ENCODE peak calls at places on chromosomes 2 and 18, in six cellular contexts. I is CD4-positive, alpha-beta memory T cell; W is gastrocnemius medialis; Z is HAP-1; C is mucosa of descending colon; T is fibroblast of pulmonary artery. J is an unnamed sample.

GRCh38 chr2:97730245-97730644 is 16.9 kb downstream of the ZAP70 start:
- DNase-seq in Z (no peak), W (no peak), I (no peak), T (peak), C (no peak), J (no peak)

GRCh38 chr2:208064220-208064951 is 39.1 kb upstream of the PLEKHM3 start:
- DNase-seq in C (no peak), I (no peak), W (no peak), Z (no peak), T (peak), J (no peak)

GRCh38 chr2:11768940-11769339 is 22.5 kb downstream of the LPIN1 start:
- DNase-seq in C (no peak), I (no peak), Z (no peak), T (peak), W (no peak), J (no peak)

GRCh38 chr2:12488365-12488972 is 228.3 kb upstream of the TRIB2 start:
- DNase-seq in C (no peak), Z (no peak), T (no peak), W (no peak), I (peak), J (no peak)

GRCh38 chr2:159146930-159147666 is 139.4 kb downstream of the WDSUB1 start:
- DNase-seq in C (peak), I (no peak), Z (no peak), W (no peak), T (no peak), J (no peak)

GRCh38 chr2:196170202-196170680 is 1.1 kb downstream of the STK17B start:
- DNase-seq in Z (peak), W (no peak), C (peak), T (peak), I (peak), J (no peak)

GRCh38 chr2:159035790-159036411 is 67.5 kb downstream of the TANC1 start:
- DNase-seq in W (no peak), C (peak), I (peak), T (peak), Z (no peak), J (no peak)

GRCh38 chr2:96317584-96317997 is 7.5 kb upstream of the ITPRIPL1 start:
- DNase-seq in C (no peak), W (no peak), Z (no peak), I (no peak), T (no peak), J (no peak)

GRCh38 chr2:189144700-189145211 is 34.8 kb downstream of the COL5A2 start:
- DNase-seq in T (peak), W (no peak), Z (no peak), C (no peak), I (no peak), J (no peak)

GRCh38 chr2:20421988-20422678 is 24.7 kb upstream of the RHOB start:
- DNase-seq in W (peak), T (peak), C (peak), I (no peak), Z (no peak), J (peak)

GRCh38 chr2:45833301-45833967 is 182.0 kb downstream of the PRKCE start:
- DNase-seq in I (no peak), W (no peak), T (no peak), C (no peak), Z (no peak), J (no peak)

GRCh38 chr2:206011795-206012194 is 74.2 kb downstream of the INO80D start:
- DNase-seq in I (no peak), Z (no peak), T (no peak), C (no peak), W (no peak), J (no peak)

GRCh38 chr2:129709030-129709955 is 270.2 kb upstream of the RAB6C start:
- DNase-seq in I (no peak), T (no peak), W (no peak), C (no peak), Z (no peak), J (no peak)

GRCh38 chr2:197108758-197109157 is 182.3 kb upstream of the PGAP1 start:
- DNase-seq in Z (no peak), T (peak), C (peak), W (peak), I (no peak), J (peak)

GRCh38 chr2:224271854-224272620 is 129.9 kb downstream of the FAM124B start:
- DNase-seq in Z (no peak), W (no peak), T (no peak), C (no peak), I (no peak), J (no peak)

GRCh38 chr18:23113576-23113975 is 21.7 kb upstream of the CABLES1 start:
- DNase-seq in T (no peak), W (no peak), I (no peak), C (no peak), Z (no peak), J (no peak)

GRCh38 chr2:29273704-29274611 is 158.7 kb downstream of the CLIP4 start:
- DNase-seq in W (no peak), C (no peak), I (no peak), T (no peak), Z (no peak), J (no peak)

GRCh38 chr2:71492112-71492511 is 38.8 kb downstream of the DYSF start:
- DNase-seq in I (no peak), Z (no peak), T (peak), C (no peak), W (no peak), J (no peak)

GRCh38 chr2:220188031-220188430 is 560.6 kb downstream of the SLC4A3 start:
- DNase-seq in Z (no peak), T (peak), I (no peak), W (no peak), C (no peak), J (no peak)

GRCh38 chr18:57624988-57625387 is 3.4 kb upstream of the NARS1 start:
- DNase-seq in Z (no peak), T (peak), I (no peak), C (no peak), W (no peak), J (no peak)

GRCh38 chr2:203484266-203485112 is 50.6 kb downstream of the RAPH1 start:
- DNase-seq in I (peak), T (peak), Z (no peak), C (no peak), W (peak), J (no peak)

GRCh38 chr2:20447437-20448245 is 767 bp downstream of the RHOB start:
- DNase-seq in C (peak), I (peak), Z (no peak), W (peak), T (peak), J (peak)

GRCh38 chr2:234979204-234980167 is 27.7 kb downstream of the SH3BP4 start:
- DNase-seq in I (no peak), Z (no peak), C (peak), T (peak), W (no peak), J (no peak)

GRCh38 chr2:241999184-241999583 is 129.7 kb downstream of the RTP5 start:
- DNase-seq in W (no peak), I (no peak), Z (no peak), C (peak), T (no peak), J (no peak)

GRCh38 chr2:234678721-234679120 is 181.8 kb upstream of the ARL4C start:
- DNase-seq in W (no peak), Z (no peak), C (no peak), T (peak), I (no peak), J (no peak)

GRCh38 chr2:220064282-220065042 is 437.0 kb downstream of the SLC4A3 start:
- DNase-seq in I (no peak), Z (no peak), C (no peak), T (no peak), W (no peak), J (no peak)

GRCh38 chr18:48191494-48191893 is 217.7 kb downstream of the ZBTB7C start:
- DNase-seq in C (no peak), W (no peak), I (no peak), Z (no peak), T (no peak), J (no peak)

GRCh38 chr18:48673456-48674197 is 134.8 kb downstream of the CTIF start:
- DNase-seq in T (peak), C (no peak), I (no peak), W (no peak), Z (no peak), J (no peak)

GRCh38 chr2:150872919-150873772 is 385.7 kb upstream of the RND3 start:
- DNase-seq in C (no peak), I (no peak), T (peak), Z (peak), W (no peak), J (no peak)

GRCh38 chr2:38266382-38267051 is 110.6 kb downstream of the ATL2 start:
- DNase-seq in T (no peak), I (no peak), C (no peak), W (no peak), Z (no peak), J (no peak)

GRCh38 chr2:54665436-54665856 is 58.0 kb upstream of the EML6 start:
- DNase-seq in C (no peak), T (peak), I (peak), W (no peak), Z (peak), J (no peak)

GRCh38 chr2:138373993-138374408 is 127.6 kb upstream of the SPOPL start:
- DNase-seq in T (peak), I (no peak), Z (peak), W (no peak), C (no peak), J (no peak)

GRCh38 chr2:102366406-102367112 is 11.0 kb downstream of the IL18R1 start:
- DNase-seq in Z (no peak), C (no peak), I (peak), T (no peak), W (no peak), J (no peak)

GRCh38 chr2:3307236-3307635 is 70.4 kb downstream of the EIPR1 start:
- DNase-seq in W (no peak), Z (no peak), T (no peak), C (no peak), I (no peak), J (no peak)

GRCh38 chr18:79488311-79489047 is 92.7 kb downstream of the NFATC1 start:
- DNase-seq in W (no peak), Z (no peak), I (no peak), T (no peak), C (peak), J (peak)

GRCh38 chr18:47260138-47260923 is 8.9 kb upstream of the SKOR2 start:
- DNase-seq in W (no peak), I (no peak), C (peak), T (peak), Z (no peak), J (no peak)

GRCh38 chr2:204453730-204454167 is 91.5 kb upstream of the PARD3B start:
- DNase-seq in I (no peak), C (peak), Z (no peak), W (no peak), T (peak), J (no peak)

GRCh38 chr2:2768476-2768875 is 437.4 kb upstream of the MYT1L start:
- DNase-seq in W (no peak), T (no peak), C (no peak), I (no peak), Z (no peak), J (no peak)

GRCh38 chr2:166449439-166449838 is 44.6 kb downstream of the SCN7A start:
- DNase-seq in W (no peak), T (no peak), I (no peak), Z (no peak), C (no peak), J (no peak)

DNA sequence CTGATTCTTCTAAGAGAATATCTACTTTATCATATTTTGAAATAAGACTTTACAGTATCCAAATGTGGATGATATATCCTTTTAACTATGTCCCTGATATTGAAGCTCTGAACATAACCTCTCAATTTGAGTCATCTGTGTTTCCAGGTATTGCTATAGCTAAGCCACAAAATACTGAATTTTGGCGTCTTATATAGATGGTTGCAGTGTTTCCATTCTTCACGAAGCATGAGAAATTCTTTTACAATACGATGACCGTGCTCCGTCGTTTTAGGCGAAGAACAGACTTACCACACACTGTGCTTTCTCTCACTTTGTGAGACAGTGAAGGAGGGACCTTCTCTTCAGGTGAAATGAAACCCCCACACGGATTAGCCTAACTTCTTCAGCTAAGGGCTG is 45.3 kb downstream of the LRRFIP1 start:
- DNase-seq in C (no peak), W (no peak), T (no peak), Z (no peak), I (no peak), J (no peak)
- H3K4me3 ChIP-seq in C (no peak), W (no peak), T (no peak), Z (no peak), I (peak), J (no peak)

DNA sequence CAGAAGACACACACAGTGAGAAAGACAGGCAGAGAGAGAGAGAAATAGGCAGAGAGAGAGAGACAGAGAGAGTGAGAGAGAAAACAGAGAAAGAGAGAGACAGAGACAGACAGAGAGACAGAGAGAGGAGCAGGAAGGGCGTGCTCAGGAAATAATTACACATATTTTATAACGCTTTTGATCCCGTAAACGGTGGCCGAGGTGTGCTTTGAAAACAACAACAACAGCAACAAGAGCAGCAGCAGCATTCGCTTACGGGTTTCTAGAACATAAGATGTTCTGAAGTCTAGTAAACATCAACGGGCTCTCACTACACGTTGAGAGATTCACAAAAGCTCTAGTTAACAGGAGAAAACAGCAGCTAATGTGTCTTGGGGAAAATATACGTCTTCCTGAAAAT is 105.6 kb upstream of the ANKRD30BL start:
- DNase-seq in C (no peak), Z (no peak), I (no peak), T (peak), W (no peak), J (no peak)
- H3K4me3 ChIP-seq in C (no peak), Z (peak), I (no peak), T (peak), W (peak), J (no peak)

DNA sequence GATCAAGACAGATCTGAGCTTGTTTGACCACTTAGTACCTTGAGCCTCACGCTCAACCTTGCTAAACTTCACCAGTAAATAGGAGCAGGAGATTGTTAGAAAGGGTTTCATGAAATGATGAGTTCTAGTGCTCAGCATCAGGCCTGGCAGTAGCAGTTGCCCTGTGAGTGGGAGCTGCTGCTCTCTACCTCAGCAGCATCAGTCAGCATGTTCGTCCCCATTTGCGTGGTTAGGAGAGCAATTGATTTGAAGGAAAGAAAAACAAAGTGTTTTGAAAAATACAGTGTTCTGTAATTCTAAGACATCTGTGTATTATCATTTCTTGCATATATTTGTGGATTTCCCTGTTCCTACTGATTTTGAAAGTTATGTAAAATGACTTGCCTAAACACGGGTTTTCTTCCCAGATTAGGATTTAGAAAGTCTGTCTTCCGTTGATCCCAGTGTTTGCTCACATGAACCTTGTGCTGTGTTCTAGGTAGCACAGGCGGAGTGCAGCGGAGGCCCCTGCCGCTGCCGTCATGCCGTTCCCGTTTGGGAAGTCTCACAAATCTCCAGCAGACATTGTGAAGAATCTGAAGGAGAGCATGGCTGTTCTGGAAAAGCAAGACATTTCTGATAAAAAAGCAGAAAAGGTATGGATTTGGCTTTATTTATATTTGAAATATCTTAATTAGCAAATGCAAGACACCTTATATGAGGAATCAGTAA is 47.0 kb downstream of the CAB39 start:
- DNase-seq in Z (no peak), W (no peak), I (no peak), C (no peak), T (peak), J (no peak)
- H3K4me3 ChIP-seq in Z (no peak), W (no peak), I (no peak), C (no peak), T (no peak), J (no peak)

DNA sequence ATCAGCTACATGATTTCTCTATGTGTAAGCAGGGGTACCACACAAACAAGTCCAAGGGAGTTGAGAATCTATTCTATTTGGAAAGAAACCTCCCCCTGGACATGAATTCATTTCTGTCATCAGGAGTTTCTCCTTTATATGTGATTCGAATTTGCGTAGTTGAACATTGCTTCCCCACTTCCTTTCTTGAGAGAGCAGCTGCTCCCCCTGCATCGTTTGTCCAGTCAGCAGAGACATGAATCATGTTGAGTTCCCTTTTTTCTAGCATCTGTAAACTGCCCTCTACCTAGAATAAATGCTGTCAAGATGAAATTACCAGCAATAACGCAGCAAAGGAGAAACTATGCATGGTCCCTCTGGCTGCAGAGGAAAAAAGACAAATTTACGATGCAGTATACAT is 73.8 kb downstream of the KIF5C start:
- DNase-seq in W (no peak), T (no peak), Z (no peak), C (no peak), I (no peak), J (no peak)
- H3K4me3 ChIP-seq in W (no peak), T (no peak), Z (no peak), C (no peak), I (no peak), J (no peak)

GRCh38 chr18:58674863-58675472 is 3.7 kb downstream of the MALT1 start:
- DNase-seq in Z (no peak), W (no peak), C (no peak), I (no peak), T (peak), J (no peak)
- H3K4me3 ChIP-seq in Z (no peak), W (no peak), C (no peak), I (no peak), T (no peak), J (no peak)

DNA sequence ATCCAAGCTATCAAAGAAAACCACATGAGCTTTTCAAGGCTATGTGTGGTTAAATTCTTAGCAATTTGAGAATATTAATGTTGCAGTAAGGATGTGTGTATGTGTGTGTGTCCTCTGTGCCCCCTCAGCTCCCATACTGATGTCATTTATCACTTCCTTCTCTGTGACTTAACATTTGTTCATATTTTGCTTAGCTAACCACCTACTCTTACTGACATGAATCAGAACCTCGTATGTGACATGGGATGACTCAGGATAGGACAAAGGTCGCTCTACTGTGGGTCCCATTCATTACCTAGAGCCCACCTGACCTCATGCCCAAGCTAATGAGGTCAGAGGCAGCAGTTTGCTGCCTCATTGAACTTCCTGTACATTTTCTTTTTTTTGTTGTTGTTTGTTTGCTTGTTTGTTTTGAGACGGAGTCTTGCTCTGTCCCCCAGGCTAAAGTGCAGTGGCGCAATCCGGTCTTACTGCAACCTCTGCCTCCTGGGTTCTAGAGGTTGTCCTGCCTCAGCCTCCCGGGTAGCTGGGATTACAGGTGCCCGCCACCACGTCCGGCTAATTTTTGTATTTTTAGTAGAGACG is 36.3 kb downstream of the MOGAT1 start:
- DNase-seq in W (no peak), I (no peak), Z (no peak), C (no peak), T (peak), J (no peak)
- H3K4me3 ChIP-seq in W (no peak), I (no peak), Z (no peak), C (no peak), T (no peak), J (peak)

GRCh38 chr2:88855620-88856408 is 164.3 kb downstream of the RPIA start:
- DNase-seq in Z (no peak), W (no peak), C (no peak), I (no peak), T (no peak), J (no peak)
- H3K4me3 ChIP-seq in Z (no peak), W (no peak), C (no peak), I (no peak), T (no peak), J (no peak)

GRCh38 chr2:7611750-7612149 is 694.5 kb downstream of the RNF144A start:
- DNase-seq in I (no peak), C (no peak), W (no peak), T (no peak), Z (no peak), J (no peak)
- H3K4me3 ChIP-seq in I (no peak), C (no peak), W (no peak), T (no peak), Z (no peak), J (no peak)